ENCODE peak calls at places on chromosomes 7 and 10, in six cellular contexts. A is RWPE1, Z is NCI-H345, Y is myocyte, R is mucosa of descending colon, Q is pancreas. X is an unnamed sample.

GRCh38 chr10:75396861-75397570 is 4.5 kb downstream of the ZNF503 start:
- DNase-seq in Q (peak; percentile 70), Y (no peak), A (peak; percentile 67), R (peak; percentile 56), Z (no peak), X (no peak)

GRCh38 chr7:149865437-149865836 is 8.3 kb upstream of the ATP6V0E2 start:
- DNase-seq in Z (no peak), Y (no peak), Q (no peak), R (no peak), A (no peak), X (no peak)

GRCh38 chr7:150388709-150389531 is 9.8 kb downstream of the ZNF775 start:
- DNase-seq in A (no peak), Q (peak; percentile 93), Z (no peak), Y (peak; percentile 86), R (peak; percentile 85), X (peak; percentile 81)

GRCh38 chr7:4386190-4386589 is 295.9 kb upstream of the FOXK1 start:
- DNase-seq in A (no peak), Z (no peak), R (no peak), Q (no peak), Y (no peak), X (no peak)

GRCh38 chr7:134211817-134212216 is 84.7 kb downstream of the LRGUK start:
- DNase-seq in Z (no peak), R (no peak), A (no peak), Q (no peak), Y (no peak), X (no peak)

GRCh38 chr7:141103847-141104429 is 30.1 kb downstream of the TMEM178B start:
- DNase-seq in R (no peak), Y (no peak), A (no peak), Z (no peak), Q (no peak), X (no peak)

GRCh38 chr7:106023369-106024322 is 60.6 kb downstream of the CDHR3 start:
- DNase-seq in Q (no peak), Z (no peak), A (no peak), Y (no peak), R (no peak), X (no peak)

GRCh38 chr7:112898432-112899290 is 108.5 kb upstream of the TMEM168 start:
- DNase-seq in Z (peak; percentile 49), R (no peak), Q (no peak), Y (peak; percentile 51), A (peak; percentile 55), X (no peak)

GRCh38 chr7:128427289-128427891 is 17.6 kb upstream of the IMPDH1 start:
- DNase-seq in R (no peak), Q (no peak), A (peak; percentile 39), Z (peak; percentile 61), Y (peak; percentile 78), X (no peak)

GRCh38 chr7:44581426-44581906 is 565 bp downstream of the TMED4 start:
- DNase-seq in Z (no peak), A (no peak), R (peak; percentile 71), Y (peak; percentile 29), Q (no peak), X (no peak)

GRCh38 chr10:72026251-72026650 is 62.1 kb downstream of the CHST3 start:
- DNase-seq in Y (no peak), Z (no peak), R (no peak), Q (no peak), A (no peak), X (no peak)

GRCh38 chr10:114195079-114195478 is 15.9 kb downstream of the TDRD1 start:
- DNase-seq in Q (no peak), A (no peak), R (no peak), Y (no peak), Z (no peak), X (no peak)

GRCh38 chr10:62159357-62159756 is 109.3 kb downstream of the RTKN2 start:
- DNase-seq in Z (no peak), Y (no peak), A (no peak), Q (no peak), R (no peak), X (no peak)

GRCh38 chr7:86991844-86992243 is 67.6 kb downstream of the ELAPOR2 start:
- DNase-seq in A (no peak), Y (no peak), R (no peak), Q (no peak), Z (no peak), X (no peak)

GRCh38 chr10:124680675-124681074 is 63.5 kb downstream of the FAM53B start:
- DNase-seq in A (no peak), Z (no peak), Q (peak; percentile 8), R (peak; percentile 61), Y (no peak), X (no peak)

GRCh38 chr7:16033233-16033632 is 346.8 kb upstream of the MEOX2 start:
- DNase-seq in Z (no peak), Q (no peak), Y (peak; percentile 80), A (no peak), R (no peak), X (no peak)

GRCh38 chr7:157020514-157021070 is 10.1 kb upstream of the MNX1 start:
- DNase-seq in R (no peak), Q (no peak), Y (no peak), Z (no peak), A (no peak), X (no peak)

GRCh38 chr7:106613279-106613678 is 47.7 kb downstream of the CCDC71L start:
- DNase-seq in A (no peak), R (no peak), Q (no peak), Z (no peak), Y (no peak), X (no peak)

GRCh38 chr10:62735464-62736188 is 68.9 kb upstream of the ADO start:
- DNase-seq in A (peak; percentile 18), Y (peak; percentile 34), Q (no peak), R (no peak), Z (no peak), X (no peak)

GRCh38 chr10:116787893-116788665 is 45.7 kb upstream of the HSPA12A start:
- DNase-seq in Q (peak; percentile 73), A (peak; percentile 64), Y (peak; percentile 69), Z (peak; percentile 68), R (peak; percentile 66), X (peak; percentile 92)

GRCh38 chr7:150451833-150452431 is 1.5 kb downstream of the GIMAP8 start:
- DNase-seq in Q (no peak), Z (no peak), A (no peak), R (no peak), Y (no peak), X (no peak)

GRCh38 chr10:69123306-69123746 is 652 bp upstream of the VPS26A start:
- DNase-seq in A (peak; percentile 45), Y (no peak), R (no peak), Q (no peak), Z (peak; percentile 36), X (no peak)

GRCh38 chr7:45217358-45217757 is 59.8 kb downstream of the RAMP3 start:
- DNase-seq in Q (no peak), Y (peak; percentile 8), R (no peak), A (peak; percentile 34), Z (no peak), X (no peak)

GRCh38 chr10:99733366-99733765 is 1.3 kb downstream of the CUTC start:
- DNase-seq in R (no peak), Y (no peak), Z (no peak), Q (no peak), A (no peak), X (no peak)

GRCh38 chr7:44386139-44386913 is 60.9 kb upstream of the CAMK2B start:
- DNase-seq in Z (no peak), A (no peak), Q (no peak), Y (peak; percentile 71), R (no peak), X (no peak)

GRCh38 chr7:82562716-82563404 is 119.3 kb upstream of the CACNA2D1 start:
- DNase-seq in Y (peak; percentile 39), A (no peak), R (no peak), Z (no peak), Q (no peak), X (no peak)

GRCh38 chr7:49817251-49817650 is 43.8 kb downstream of the VWC2 start:
- DNase-seq in Y (no peak), R (no peak), Z (no peak), Q (no peak), A (no peak), X (no peak)